ENCODE peak calls at places on chromosomes 5 and 9, in six cellular contexts. Q is neural progenitor cell, R is T-helper 2 cell, X is SK-N-SH, H is endothelial cell, S is transverse colon. Y is an unnamed sample.

GRCh38 chr5:180607861-180608571 is 16.7 kb upstream of the SCGB3A1 start:
- DNase-seq in Q (no peak), H (no peak), X (no peak), R (no peak), S (no peak), Y (no peak)

GRCh38 chr5:6676702-6677101 is 36.5 kb upstream of the TENT4A start:
- DNase-seq in R (no peak), X (no peak), Q (no peak), S (no peak), H (no peak), Y (no peak)

GRCh38 chr5:173867173-173867679 is 20.9 kb upstream of the CPEB4 start:
- DNase-seq in R (no peak), Q (no peak), S (no peak), X (no peak), H (no peak), Y (no peak)

GRCh38 chr5:93915142-93915553 is 173.7 kb upstream of the POU5F2 start:
- DNase-seq in R (peak; percentile 0), S (no peak), X (no peak), H (no peak), Q (peak; percentile 70), Y (no peak)

GRCh38 chr5:170301149-170301548 is 3.6 kb upstream of the LCP2 start:
- DNase-seq in H (no peak), S (no peak), R (no peak), Q (no peak), X (no peak), Y (no peak)

GRCh38 chr5:103511554-103511885 is 51.1 kb downstream of the NUDT12 start:
- DNase-seq in Q (no peak), X (no peak), R (no peak), S (no peak), H (no peak), Y (no peak)

GRCh38 chr5:34699155-34700077 is 43.3 kb downstream of the RAI14 start:
- DNase-seq in Q (no peak), H (no peak), R (no peak), S (peak; percentile 56), X (no peak), Y (no peak)

GRCh38 chr9:132887181-132888120 is 8.8 kb downstream of the SPACA9 start:
- DNase-seq in S (no peak), Q (no peak), H (no peak), X (no peak), R (no peak), Y (no peak)

GRCh38 chr5:1386274-1386717 is 41.4 kb upstream of the CLPTM1L start:
- DNase-seq in Q (peak; percentile 77), X (peak; percentile 84), R (peak; percentile 77), S (peak; percentile 68), H (peak; percentile 40), Y (peak; percentile 58)

GRCh38 chr9:130171226-130172148 is 717 bp upstream of the NCS1 start:
- DNase-seq in H (no peak), S (no peak), Q (no peak), X (no peak), R (no peak), Y (no peak)

GRCh38 chr9:14428781-14429230 is 114.9 kb upstream of the NFIB start:
- DNase-seq in R (no peak), X (peak; percentile 53), H (peak; percentile 83), S (peak; percentile 58), Q (peak; percentile 91), Y (peak; percentile 77)

GRCh38 chr9:34988218-34989055 is 1.1 kb upstream of the DNAJB5 start:
- DNase-seq in H (peak; percentile 50), R (peak; percentile 56), S (peak; percentile 37), Q (peak; percentile 54), X (peak; percentile 54), Y (peak; percentile 70)

GRCh38 chr5:149855371-149855770 is 89.2 kb downstream of the PDE6A start:
- DNase-seq in X (no peak), S (no peak), R (no peak), Q (no peak), H (no peak), Y (no peak)

GRCh38 chr5:52878671-52879070 is 91.0 kb downstream of the ITGA1 start:
- DNase-seq in R (no peak), X (no peak), S (no peak), Q (no peak), H (no peak), Y (no peak)

GRCh38 chr9:5976668-5977397 is 38.6 kb downstream of the RANBP6 start:
- DNase-seq in S (no peak), R (no peak), H (no peak), X (no peak), Q (no peak), Y (no peak)

GRCh38 chr5:108801301-108801700 is 53.6 kb downstream of the FER start:
- DNase-seq in X (no peak), S (no peak), R (no peak), H (no peak), Q (no peak), Y (no peak)

GRCh38 chr5:139765409-139766217 is 30.0 kb upstream of the PSD2 start:
- DNase-seq in S (peak; percentile 79), Q (peak; percentile 92), X (peak; percentile 93), R (peak; percentile 72), H (peak; percentile 90), Y (peak; percentile 81)

GRCh38 chr5:55407059-55407684 is 99.4 kb downstream of the MTREX start:
- DNase-seq in X (peak; percentile 47), S (no peak), Q (peak; percentile 37), R (no peak), H (peak; percentile 16), Y (no peak)

GRCh38 chr5:177402271-177403043 is 2.0 kb upstream of the PFN3 start:
- DNase-seq in S (peak; percentile 86), X (peak; percentile 81), Q (peak; percentile 88), R (peak; percentile 37), H (peak; percentile 61), Y (peak; percentile 31)

GRCh38 chr9:90385126-90385525 is 257.5 kb downstream of the DIRAS2 start:
- DNase-seq in X (no peak), S (no peak), H (no peak), R (no peak), Q (no peak), Y (no peak)

GRCh38 chr9:89667730-89668129 is 62.9 kb downstream of the GADD45G start:
- DNase-seq in R (no peak), H (no peak), Q (no peak), S (peak; percentile 51), X (no peak), Y (no peak)

GRCh38 chr9:91060520-91061343 is 259.1 kb downstream of the SYK start:
- DNase-seq in H (no peak), R (no peak), S (peak; percentile 28), Q (no peak), X (no peak), Y (no peak)

GRCh38 chr5:67353500-67353931 is 156.9 kb upstream of the CD180 start:
- DNase-seq in S (peak; percentile 21), Q (no peak), X (no peak), R (no peak), H (no peak), Y (no peak)

GRCh38 chr5:9653811-9654210 is 23.7 kb upstream of the TAS2R1 start:
- DNase-seq in X (no peak), Q (no peak), S (no peak), R (no peak), H (no peak), Y (peak; percentile 91)

GRCh38 chr5:91135475-91136248 is 247.5 kb downstream of the ARRDC3 start:
- DNase-seq in Q (no peak), R (no peak), X (no peak), H (no peak), S (no peak), Y (no peak)

GRCh38 chr9:21579209-21579608 is 97.1 kb upstream of the IFNE start:
- DNase-seq in H (no peak), Q (no peak), S (no peak), R (peak; percentile 59), X (no peak), Y (no peak)

GRCh38 chr5:132263548-132264261 is 6.2 kb downstream of the PDLIM4 start:
- DNase-seq in X (peak; percentile 29), Q (no peak), R (no peak), H (no peak), S (peak; percentile 37), Y (peak; percentile 21)

GRCh38 chr9:96062051-96062450 is 186.6 kb downstream of the ERCC6L2 start:
- DNase-seq in S (no peak), X (no peak), Q (no peak), R (no peak), H (no peak), Y (no peak)

GRCh38 chr5:98296426-98296825 is 477.0 kb upstream of the RGMB start:
- DNase-seq in X (no peak), H (no peak), S (no peak), Q (no peak), R (no peak), Y (no peak)

GRCh38 chr5:72093231-72093630 is 14.0 kb upstream of the MAP1B start:
- DNase-seq in H (no peak), S (no peak), Q (no peak), X (no peak), R (no peak), Y (no peak)

GRCh38 chr5:37777472-37778135 is 62.2 kb downstream of the GDNF start:
- DNase-seq in X (no peak), R (no peak), H (no peak), S (peak; percentile 39), Q (peak; percentile 10), Y (no peak)

GRCh38 chr5:60382761-60383160 is 317.2 kb downstream of the DEPDC1B start:
- DNase-seq in H (no peak), Q (no peak), R (no peak), X (peak; percentile 16), S (no peak), Y (no peak)